ENCODE peak calls at places on chromosome 1, in eight cellular contexts. Z, C, V, B, I, D, L and U are unnamed samples.

GRCh38 chr1:53139911-53140310 is 2.5 kb downstream of the SLC1A7 start:
- DNase-seq in Z (no peak), C (peak), V (no peak), B (no peak), I (no peak), D (no peak), L (no peak), U (no peak)

GRCh38 chr1:114696810-114697209 is 1.5 kb upstream of the AMPD1 start:
- DNase-seq in Z (no peak), C (no peak), V (no peak), B (no peak), I (no peak), D (no peak), L (no peak), U (no peak)

GRCh38 chr1:58718435-58718834 is 18.6 kb upstream of the MYSM1 start:
- DNase-seq in Z (no peak), C (peak), V (no peak), B (no peak), I (no peak), D (no peak), L (peak), U (no peak)

GRCh38 chr1:234778215-234779159 is 168.5 kb upstream of the IRF2BP2 start:
- DNase-seq in Z (no peak), C (no peak), V (no peak), B (no peak), I (peak), D (no peak), L (peak), U (no peak)

GRCh38 chr1:109263234-109263596 is 13.9 kb downstream of the CELSR2 start:
- DNase-seq in Z (no peak), C (no peak), V (no peak), B (peak), I (no peak), D (no peak), L (no peak), U (no peak)

GRCh38 chr1:241615043-241615974 is 24.9 kb downstream of the CHML start:
- DNase-seq in Z (no peak), C (no peak), V (peak), B (no peak), I (peak), D (no peak), L (no peak), U (no peak)

GRCh38 chr1:59498640-59499039 is 201.7 kb downstream of the FGGY start:
- DNase-seq in Z (no peak), C (no peak), V (no peak), B (no peak), I (no peak), D (no peak), L (no peak), U (no peak)

GRCh38 chr1:182972821-182973220 is 19.9 kb upstream of the SHCBP1L start:
- DNase-seq in Z (no peak), C (no peak), V (no peak), B (no peak), I (no peak), D (no peak), L (no peak), U (no peak)

GRCh38 chr1:65068202-65069011 is 79.6 kb upstream of the AK4 start:
- DNase-seq in Z (no peak), C (peak), V (peak), B (peak), I (no peak), D (no peak), L (no peak), U (no peak)

GRCh38 chr1:220696863-220697231 is 6.7 kb downstream of the C1orf115 start:
- DNase-seq in Z (no peak), C (peak), V (no peak), B (no peak), I (no peak), D (no peak), L (no peak), U (no peak)

GRCh38 chr1:187226396-187226795 is 397.6 kb downstream of the PLA2G4A start:
- DNase-seq in Z (no peak), C (peak), V (no peak), B (no peak), I (no peak), D (no peak), L (no peak), U (no peak)

GRCh38 chr1:47650205-47650604 is 212.4 kb downstream of the FOXD2 start:
- DNase-seq in Z (no peak), C (peak), V (no peak), B (no peak), I (no peak), D (no peak), L (peak), U (no peak)

GRCh38 chr1:61757945-61758344 is 15.7 kb downstream of the PATJ start:
- DNase-seq in Z (no peak), C (peak), V (no peak), B (no peak), I (no peak), D (no peak), L (no peak), U (no peak)

GRCh38 chr1:7145947-7146346 is 360.7 kb downstream of the CAMTA1 start:
- DNase-seq in Z (no peak), C (no peak), V (no peak), B (no peak), I (no peak), D (no peak), L (no peak), U (no peak)

GRCh38 chr1:71080178-71080781 is 555 bp downstream of the ZRANB2 start:
- DNase-seq in Z (peak), C (peak), V (no peak), B (no peak), I (no peak), D (no peak), L (no peak), U (no peak)

GRCh38 chr1:38076038-38076437 is 29.4 kb upstream of the POU3F1 start:
- DNase-seq in Z (no peak), C (peak), V (no peak), B (no peak), I (no peak), D (no peak), L (no peak), U (no peak)

GRCh38 chr1:228459091-228459993 is 27.8 kb upstream of the RNF187 start:
- DNase-seq in Z (no peak), C (peak), V (peak), B (no peak), I (no peak), D (peak), L (peak), U (no peak)

GRCh38 chr1:152517237-152517811 is 3.0 kb downstream of the CRCT1 start:
- DNase-seq in Z (no peak), C (no peak), V (no peak), B (no peak), I (no peak), D (no peak), L (no peak), U (no peak)

GRCh38 chr1:214332950-214333798 is 52.2 kb downstream of the SMYD2 start:
- DNase-seq in Z (no peak), C (peak), V (peak), B (peak), I (no peak), D (peak), L (peak), U (no peak)

GRCh38 chr1:98314591-98314990 is 346.9 kb upstream of the SNX7 start:
- DNase-seq in Z (no peak), C (no peak), V (no peak), B (no peak), I (no peak), D (no peak), L (no peak), U (no peak)

GRCh38 chr1:59238535-59238934 is 58.4 kb upstream of the FGGY start:
- DNase-seq in Z (no peak), C (no peak), V (no peak), B (no peak), I (no peak), D (no peak), L (no peak), U (no peak)

GRCh38 chr1:169024800-169025253 is 81.7 kb upstream of the ATP1B1 start:
- DNase-seq in Z (no peak), C (no peak), V (no peak), B (no peak), I (no peak), D (no peak), L (no peak), U (no peak)

GRCh38 chr1:218668151-218668550 is 323.0 kb downstream of the TGFB2 start:
- DNase-seq in Z (no peak), C (no peak), V (no peak), B (no peak), I (no peak), D (no peak), L (no peak), U (no peak)

GRCh38 chr1:99738858-99739465 is 27.5 kb downstream of the FRRS1 start:
- DNase-seq in Z (no peak), C (no peak), V (no peak), B (no peak), I (no peak), D (no peak), L (no peak), U (no peak)

GRCh38 chr1:83796409-83796808 is 202.5 kb downstream of the TTLL7 start:
- DNase-seq in Z (no peak), C (no peak), V (no peak), B (no peak), I (no peak), D (no peak), L (no peak), U (no peak)

GRCh38 chr1:198655464-198656121 is 16.8 kb downstream of the PTPRC start:
- DNase-seq in Z (no peak), C (no peak), V (no peak), B (no peak), I (no peak), D (no peak), L (no peak), U (no peak)

GRCh38 chr1:162206749-162207635 is 137.5 kb downstream of the NOS1AP start:
- DNase-seq in Z (no peak), C (no peak), V (peak), B (peak), I (peak), D (no peak), L (peak), U (no peak)

GRCh38 chr1:174007846-174008245 is 14.3 kb downstream of the RC3H1 start:
- DNase-seq in Z (no peak), C (peak), V (no peak), B (no peak), I (no peak), D (no peak), L (no peak), U (no peak)

GRCh38 chr1:206065547-206066143 is 12.7 kb downstream of the RHEX start:
- DNase-seq in Z (no peak), C (no peak), V (no peak), B (no peak), I (no peak), D (no peak), L (no peak), U (no peak)

GRCh38 chr1:84171471-84171870 is 27.4 kb downstream of the PRKACB start:
- DNase-seq in Z (no peak), C (no peak), V (no peak), B (no peak), I (no peak), D (no peak), L (no peak), U (no peak)

GRCh38 chr1:217026506-217026905 is 303.3 kb upstream of the ESRRG start:
- DNase-seq in Z (no peak), C (peak), V (no peak), B (no peak), I (no peak), D (no peak), L (no peak), U (no peak)

GRCh38 chr1:232367293-232367692 is 262.6 kb downstream of the SIPA1L2 start:
- DNase-seq in Z (no peak), C (no peak), V (no peak), B (no peak), I (no peak), D (no peak), L (no peak), U (no peak)

GRCh38 chr1:28458237-28459228 is 47.3 kb upstream of the RCC1 start:
- DNase-seq in Z (no peak), C (peak), V (no peak), B (no peak), I (no peak), D (no peak), L (no peak), U (no peak)

GRCh38 chr1:192879416-192879815 is 70.6 kb downstream of the RGS2 start:
- DNase-seq in Z (no peak), C (peak), V (no peak), B (no peak), I (no peak), D (no peak), L (no peak), U (no peak)

GRCh38 chr1:150574260-150575071 is 4.9 kb downstream of the MCL1 start:
- DNase-seq in Z (no peak), C (no peak), V (no peak), B (no peak), I (no peak), D (no peak), L (no peak), U (no peak)
- TF ChIP-seq CTCF in Z (no peak), C (no peak), V (no peak), B (no peak), I (no peak), D (no peak), L (no peak), U (no peak)

DNA sequence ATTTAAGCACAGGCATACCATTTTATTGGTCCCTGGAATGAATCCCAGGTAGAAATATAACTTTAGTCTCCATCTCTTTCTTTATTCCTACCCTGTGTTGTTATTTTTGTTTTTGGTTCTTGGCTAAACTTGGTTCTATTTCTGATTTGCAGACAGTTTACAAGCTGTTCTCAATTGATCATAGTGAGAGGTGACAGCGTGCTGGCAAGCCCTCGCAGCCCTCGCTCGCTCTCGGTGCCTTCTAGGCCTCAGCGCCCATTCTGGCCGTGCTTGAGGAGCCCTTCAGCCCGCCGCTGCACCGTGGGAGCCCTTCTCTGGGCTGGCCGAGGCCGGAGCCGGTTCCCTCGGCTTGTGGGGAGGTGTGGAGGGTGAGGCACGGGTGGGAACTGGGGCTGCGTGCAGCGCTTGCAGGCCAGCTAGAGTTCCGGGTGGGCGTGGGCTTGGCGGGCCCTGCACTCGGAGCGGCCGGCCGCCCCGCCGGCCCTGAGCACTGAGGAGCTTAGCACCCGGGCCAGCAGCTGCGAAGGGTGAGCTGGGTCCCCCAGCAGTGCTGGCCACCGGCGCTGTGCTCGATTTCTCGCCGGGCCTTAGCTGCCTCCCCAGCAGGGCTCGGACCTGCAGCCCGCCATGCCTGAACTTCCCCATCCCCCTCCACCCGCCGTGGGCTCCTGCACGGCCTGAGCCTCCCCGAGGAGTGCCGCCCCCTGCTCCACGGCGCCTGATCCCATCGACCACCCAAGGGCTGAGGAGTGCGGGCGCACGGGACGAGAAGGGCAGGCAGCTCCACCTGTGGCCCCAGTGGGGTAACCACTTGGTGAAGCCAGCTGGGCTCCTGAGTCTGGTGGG is 38.7 kb downstream of the SNRPE start:
- DNase-seq in Z (no peak), C (no peak), V (peak), B (no peak), I (no peak), D (no peak), L (no peak), U (no peak)
- TF ChIP-seq POLR2A in Z (no peak), C (no peak), V (no peak), B (no peak), I (no peak), D (no peak), L (no peak), U (no peak)

GRCh38 chr1:24355466-24355865 is 36.3 kb downstream of the GRHL3 start:
- DNase-seq in Z (no peak), C (no peak), V (no peak), B (no peak), I (no peak), D (no peak), L (no peak), U (no peak)
- TF ChIP-seq CTCF in Z (no peak), C (no peak), V (no peak), B (no peak), I (no peak), D (no peak), L (no peak), U (no peak)

GRCh38 chr1:94038511-94038910 is 82.4 kb downstream of the ABCA4 start:
- DNase-seq in Z (no peak), C (peak), V (no peak), B (no peak), I (no peak), D (no peak), L (no peak), U (no peak)
- TF ChIP-seq POLR2A in Z (no peak), C (no peak), V (no peak), B (no peak), I (no peak), D (no peak), L (no peak), U (no peak)

GRCh38 chr1:226549937-226550670 is 1.5 kb downstream of the STUM start:
- DNase-seq in Z (peak), C (no peak), V (peak), B (peak), I (no peak), D (peak), L (peak), U (no peak)
- TF ChIP-seq CTCF in Z (peak), C (no peak), V (peak), B (no peak), I (peak), D (no peak), L (no peak), U (no peak)

DNA sequence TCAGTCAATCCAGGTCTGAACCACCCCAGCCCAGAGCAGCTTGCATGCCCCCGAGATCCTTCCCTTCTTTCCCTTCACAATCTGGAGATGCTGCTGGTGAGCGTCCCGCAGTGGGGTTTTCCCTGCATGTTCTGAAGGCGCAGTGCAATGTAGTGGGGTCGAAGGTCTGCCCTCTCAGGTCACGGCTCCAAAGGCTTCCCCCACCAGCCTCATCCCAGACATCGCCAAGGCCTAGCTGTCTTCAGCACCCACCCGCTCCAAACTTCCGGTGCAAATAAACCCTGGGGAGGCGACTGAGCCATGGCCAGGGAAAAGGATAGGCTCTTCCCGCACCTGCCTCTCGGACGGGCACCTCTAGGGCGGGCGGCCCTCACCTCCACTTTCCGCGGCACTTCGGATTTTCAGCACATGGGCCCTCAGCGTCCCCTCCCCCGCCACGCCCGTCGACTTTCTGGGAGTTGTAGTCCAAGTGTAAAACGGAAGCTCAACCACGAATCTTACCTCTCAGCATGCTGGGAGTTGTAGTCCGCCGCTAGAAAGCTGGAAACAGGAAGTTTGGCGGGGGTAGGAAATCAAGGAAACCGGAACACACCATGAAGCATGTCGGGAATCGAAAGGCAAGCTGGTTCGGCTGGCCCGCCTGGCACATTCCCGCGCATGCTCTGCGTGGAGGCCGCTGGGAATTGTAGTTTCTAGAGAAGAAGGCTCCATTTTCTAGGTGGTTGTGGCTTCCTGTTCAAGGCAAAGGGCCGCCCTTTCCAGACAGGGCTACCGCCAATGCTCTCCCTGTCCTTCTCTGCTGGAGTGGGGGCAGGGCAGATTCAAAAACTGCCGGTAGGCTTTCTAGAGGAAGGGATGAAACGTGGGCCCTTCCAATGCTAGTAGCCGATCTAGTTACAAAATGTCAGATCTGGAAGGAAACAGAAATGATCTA is at the start of gene MRPL24:
- DNase-seq in Z (peak), C (peak), V (peak), B (peak), I (peak), D (peak), L (peak), U (peak)
- TF ChIP-seq POLR2A in Z (peak), C (peak), V (no peak), B (no peak), I (peak), D (peak), L (no peak), U (peak)

DNA sequence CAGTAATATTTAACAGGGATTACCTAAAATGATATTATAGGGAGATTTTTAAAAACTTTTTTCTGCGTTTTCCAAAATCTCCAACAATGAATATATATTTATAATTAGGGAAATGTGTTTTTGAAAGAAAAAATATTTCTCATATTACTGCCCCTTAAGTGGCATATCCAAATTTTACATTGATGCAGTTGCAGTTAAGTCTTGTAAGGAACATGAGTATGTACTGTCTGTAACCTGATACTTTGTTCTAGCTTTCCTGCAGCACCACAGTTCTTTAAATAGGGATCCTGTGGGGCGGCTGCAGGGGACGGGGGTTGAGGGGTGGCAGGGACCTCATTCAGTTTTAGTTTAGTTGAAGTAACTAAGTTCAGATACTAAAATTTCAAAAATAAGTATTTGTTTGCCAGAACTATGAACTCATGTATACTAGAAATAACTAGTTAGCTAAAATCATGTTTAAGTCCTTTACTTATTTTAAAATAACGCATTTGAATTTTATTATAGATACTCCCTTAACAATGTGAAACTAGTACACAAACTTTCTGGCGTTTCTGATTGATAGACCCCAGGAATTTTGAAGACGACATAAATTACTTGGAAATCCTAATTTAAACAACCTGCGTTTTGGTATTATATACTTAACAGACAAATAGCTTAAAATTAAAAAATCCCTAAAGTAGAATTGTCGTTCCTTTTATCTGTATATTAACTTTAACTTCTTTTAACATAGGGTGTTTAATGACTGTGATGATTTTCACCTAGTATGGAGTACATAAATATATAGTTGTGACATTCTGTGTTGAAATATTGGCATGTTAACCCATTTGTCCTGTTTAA is 639 bp upstream of the DNAJB4 start:
- DNase-seq in Z (peak), C (peak), V (peak), B (peak), I (no peak), D (peak), L (peak), U (no peak)
- TF ChIP-seq CTCF in Z (no peak), C (no peak), V (no peak), B (no peak), I (no peak), D (peak), L (no peak), U (no peak)